ENCODE peak calls at places on chromosomes 3 and 15, in seven cellular contexts. T, J, Y, E, K, V and R are unnamed samples. For H3K4me1, the result is how much of the 10 kb centered on the place peaks cover.

GRCh38 chr3:54843352-54843751 is 84.5 kb downstream of the LRTM1 start:
- DNase-seq in T (no peak), J (no peak), K (no peak), V (no peak), E (no peak), Y (no peak), R (no peak)

GRCh38 chr3:75906555-75907112 is 121.3 kb upstream of the ZNF717 start:
- DNase-seq in K (no peak), T (no peak), E (peak), V (peak), J (no peak), Y (peak), R (peak)

GRCh38 chr3:143267984-143268383 is 148.4 kb downstream of the CHST2 start:
- DNase-seq in J (no peak), K (no peak), V (peak), T (no peak), Y (no peak), E (no peak), R (peak)

GRCh38 chr3:150450906-150451305 is 42.8 kb downstream of the TSC22D2 start:
- DNase-seq in V (no peak), T (no peak), J (no peak), E (no peak), K (no peak), Y (no peak), R (no peak)

GRCh38 chr3:129224984-129225393 is 24.4 kb upstream of the COPG1 start:
- DNase-seq in V (peak), Y (peak), E (peak), T (no peak), K (peak), J (peak), R (peak)

GRCh38 chr3:15892828-15893227 is 95.0 kb upstream of the ANKRD28 start:
- DNase-seq in Y (peak), E (no peak), T (no peak), J (no peak), V (peak), K (no peak), R (peak)

GRCh38 chr3:120348065-120348980 is 831 bp downstream of the LRRC58 start:
- DNase-seq in T (peak), V (no peak), K (peak), E (peak), J (no peak), Y (peak), R (peak)

GRCh38 chr3:46296826-46297225 is 54.6 kb downstream of the CCR3 start:
- DNase-seq in J (no peak), K (no peak), T (no peak), V (no peak), Y (no peak), E (no peak), R (no peak)

GRCh38 chr15:31304074-31304648 is 22.5 kb upstream of the KLF13 start:
- DNase-seq in T (no peak), Y (no peak), K (no peak), E (no peak), V (no peak), J (no peak), R (no peak)

GRCh38 chr3:38827791-38828190 is 11.8 kb upstream of the SCN10A start:
- DNase-seq in Y (no peak), T (no peak), E (no peak), K (no peak), J (no peak), V (no peak), R (no peak)
- H3K4me1 ChIP-seq in Y (under half), T (under half), E (under half), K (under half), J (under half), V (under half), R (under half)

GRCh38 chr3:59064728-59065127 is 14.9 kb upstream of the CFAP20DC start:
- DNase-seq in Y (no peak), T (no peak), V (no peak), J (no peak), K (no peak), E (no peak), R (no peak)
- H2AFZ ChIP-seq in Y (no peak), T (no peak), V (peak), J (no peak), K (no peak), E (no peak), R (peak)

GRCh38 chr15:61206767-61207166 is 22.3 kb downstream of the RORA start:
- DNase-seq in K (no peak), T (no peak), J (no peak), V (no peak), E (no peak), Y (no peak), R (no peak)
- H3K4me1 ChIP-seq in K (under half), T (under half), J (under half), V (under half), E (under half), Y (under half), R (under half)

GRCh38 chr3:49171775-49172500 is 540 bp downstream of the KLHDC8B start:
- DNase-seq in K (no peak), T (peak), E (no peak), Y (no peak), J (no peak), V (no peak), R (peak)
- H2AFZ ChIP-seq in K (no peak), T (peak), E (no peak), Y (peak), J (no peak), V (peak), R (peak)

GRCh38 chr3:111863942-111864341 is 4.9 kb downstream of the PHLDB2 start:
- DNase-seq in K (no peak), J (no peak), T (no peak), V (peak), Y (peak), E (no peak), R (peak)

GRCh38 chr3:111862415-111862814 is 3.4 kb downstream of the PHLDB2 start:
- DNase-seq in Y (no peak), T (no peak), V (no peak), E (no peak), J (no peak), K (no peak), R (no peak)

GRCh38 chr3:111864821-111865656 is 6.0 kb downstream of the PHLDB2 start:
- DNase-seq in J (peak), Y (peak), K (no peak), T (no peak), E (no peak), V (peak), R (peak)

GRCh38 chr3:111861396-111861795 is 2.3 kb downstream of the PHLDB2 start:
- DNase-seq in V (no peak), K (no peak), Y (no peak), T (no peak), E (no peak), J (no peak), R (peak)

GRCh38 chr3:111862974-111863373 is 3.9 kb downstream of the PHLDB2 start:
- DNase-seq in K (no peak), V (no peak), E (no peak), J (no peak), Y (no peak), T (no peak), R (no peak)
- H3K4me1 ChIP-seq in K (under half), V (half or more), E (under half), J (half or more), Y (under half), T (under half), R (under half)

GRCh38 chr3:141652349-141652748 is 85.7 kb upstream of the RNF7 start:
- DNase-seq in V (no peak), J (no peak), E (no peak), T (no peak), K (no peak), Y (no peak), R (no peak)
- H2AFZ ChIP-seq in V (no peak), J (no peak), E (no peak), T (no peak), K (no peak), Y (no peak), R (no peak)

GRCh38 chr3:188255190-188255589 is 101.2 kb downstream of the LPP start:
- DNase-seq in K (no peak), Y (no peak), J (no peak), V (no peak), T (no peak), E (no peak), R (no peak)
- H3K4me1 ChIP-seq in K (under half), Y (under half), J (under half), V (under half), T (under half), E (under half), R (under half)

GRCh38 chr15:38846351-38846750 is 281.7 kb upstream of the RASGRP1 start:
- DNase-seq in T (no peak), E (no peak), K (no peak), Y (peak), J (no peak), V (no peak), R (no peak)
- H2AFZ ChIP-seq in T (no peak), E (no peak), K (no peak), Y (peak), J (no peak), V (no peak), R (peak)